ENCODE peak calls at places on chromosomes 4 and X, in nine cellular contexts. U, C, G, L, V, S, Q, Y and M are unnamed samples.

GRCh38 chr4:22071749-22072148 is 123.2 kb upstream of the KCNIP4 start:
- DNase-seq in U (no peak), C (no peak), G (no peak), L (no peak), V (no peak), S (no peak), Q (peak), Y (peak), M (no peak)

GRCh38 chrX:103098488-103098887 is 5.5 kb upstream of the NXF3 start:
- DNase-seq in U (no peak), C (no peak), G (no peak), L (no peak), V (no peak), S (no peak), Q (no peak), Y (no peak), M (no peak)

GRCh38 chr4:183185018-183185417 is 86.0 kb downstream of the WWC2 start:
- DNase-seq in U (no peak), C (no peak), G (no peak), L (no peak), V (no peak), S (no peak), Q (no peak), Y (peak), M (no peak)

GRCh38 chr4:27005512-27006246 is 145.0 kb downstream of the STIM2 start:
- DNase-seq in U (no peak), C (no peak), G (no peak), L (no peak), V (no peak), S (no peak), Q (peak), Y (no peak), M (no peak)

GRCh38 chrX:111447298-111447697 is 35.3 kb upstream of the DCX start:
- DNase-seq in U (no peak), C (no peak), G (no peak), L (no peak), V (peak), S (no peak), Q (no peak), Y (peak), M (peak)

GRCh38 chr4:37936889-37937498 is 23.2 kb upstream of the PTTG2 start:
- DNase-seq in U (no peak), C (no peak), G (no peak), L (no peak), V (no peak), S (peak), Q (no peak), Y (no peak), M (no peak)

GRCh38 chr4:60945641-60946040 is 254.5 kb upstream of the ADGRL3 start:
- DNase-seq in U (no peak), C (no peak), G (no peak), L (no peak), V (no peak), S (no peak), Q (no peak), Y (no peak), M (no peak)

GRCh38 chr4:69823481-69824186 is 36.3 kb downstream of the SULT1E1 start:
- DNase-seq in U (no peak), C (peak), G (peak), L (peak), V (no peak), S (no peak), Q (peak), Y (peak), M (no peak)

GRCh38 chr4:71239365-71239764 is 99.5 kb upstream of the SLC4A4 start:
- DNase-seq in U (no peak), C (no peak), G (no peak), L (no peak), V (no peak), S (no peak), Q (no peak), Y (no peak), M (no peak)

GRCh38 chr4:172088556-172088955 is 275.4 kb downstream of the GALNTL6 start:
- DNase-seq in U (no peak), C (no peak), G (no peak), L (no peak), V (no peak), S (no peak), Q (no peak), Y (no peak), M (no peak)

GRCh38 chrX:114970806-114971205 is 46.6 kb downstream of the IL13RA2 start:
- DNase-seq in U (no peak), C (no peak), G (no peak), L (no peak), V (no peak), S (no peak), Q (no peak), Y (no peak), M (no peak)

GRCh38 chr4:101944649-101945048 is 154.1 kb downstream of the BANK1 start:
- DNase-seq in U (no peak), C (no peak), G (no peak), L (no peak), V (no peak), S (no peak), Q (peak), Y (no peak), M (no peak)

GRCh38 chr4:17762705-17763104 is 18.7 kb downstream of the FAM184B start:
- DNase-seq in U (no peak), C (no peak), G (no peak), L (no peak), V (no peak), S (no peak), Q (peak), Y (peak), M (no peak)

GRCh38 chr4:3452376-3452775 is 10.6 kb downstream of the HGFAC start:
- DNase-seq in U (peak), C (no peak), G (no peak), L (no peak), V (no peak), S (peak), Q (no peak), Y (no peak), M (no peak)

GRCh38 chr4:183328832-183329231 is 6.6 kb upstream of the CLDN24 start:
- DNase-seq in U (no peak), C (no peak), G (no peak), L (no peak), V (no peak), S (no peak), Q (peak), Y (no peak), M (no peak)

GRCh38 chr4:647481-647880 is 22.1 kb downstream of the PDE6B start:
- DNase-seq in U (peak), C (no peak), G (no peak), L (no peak), V (no peak), S (no peak), Q (no peak), Y (no peak), M (no peak)

GRCh38 chrX:18955676-18956075 is 28.2 kb downstream of the PHKA2 start:
- DNase-seq in U (no peak), C (no peak), G (no peak), L (no peak), V (no peak), S (no peak), Q (no peak), Y (no peak), M (no peak)

GRCh38 chr4:88823058-88823919 is 125.7 kb upstream of the NAP1L5 start:
- DNase-seq in U (peak), C (peak), G (peak), L (peak), V (peak), S (peak), Q (peak), Y (peak), M (peak)

GRCh38 chr4:99462875-99463464 is 27.8 kb upstream of the ADH7 start:
- DNase-seq in U (no peak), C (peak), G (peak), L (peak), V (peak), S (peak), Q (peak), Y (peak), M (peak)

GRCh38 chrX:106168107-106168506 is at the start of gene PWWP3B:
- DNase-seq in U (no peak), C (no peak), G (peak), L (peak), V (peak), S (peak), Q (no peak), Y (no peak), M (peak)

GRCh38 chr4:144955104-144955503 is 142.9 kb downstream of the ANAPC10 start:
- DNase-seq in U (no peak), C (no peak), G (no peak), L (no peak), V (no peak), S (no peak), Q (no peak), Y (no peak), M (no peak)

GRCh38 chr4:21879187-21879586 is 69.4 kb downstream of the KCNIP4 start:
- DNase-seq in U (no peak), C (no peak), G (no peak), L (no peak), V (no peak), S (no peak), Q (peak), Y (peak), M (no peak)

GRCh38 chrX:17187301-17187836 is 187.6 kb upstream of the NHS start:
- DNase-seq in U (no peak), C (no peak), G (no peak), L (no peak), V (no peak), S (no peak), Q (no peak), Y (no peak), M (no peak)

GRCh38 chrX:39859991-39860861 is 237.5 kb downstream of the BCOR start:
- DNase-seq in U (no peak), C (peak), G (peak), L (no peak), V (no peak), S (no peak), Q (no peak), Y (peak), M (no peak)

GRCh38 chrX:152601848-152602616 is 35.7 kb upstream of the GABRQ start:
- DNase-seq in U (no peak), C (no peak), G (no peak), L (no peak), V (peak), S (no peak), Q (no peak), Y (peak), M (no peak)
- TF ChIP-seq CTCF in U (no peak), C (no peak), G (no peak), L (no peak), V (no peak), S (no peak), Q (no peak), Y (peak), M (peak)

GRCh38 chr4:72387959-72388358 is 181.1 kb downstream of the ADAMTS3 start:
- DNase-seq in U (no peak), C (no peak), G (no peak), L (no peak), V (no peak), S (no peak), Q (no peak), Y (no peak), M (no peak)

GRCh38 chr4:72391281-72391680 is 177.7 kb downstream of the ADAMTS3 start:
- DNase-seq in U (no peak), C (no peak), G (no peak), L (no peak), V (no peak), S (no peak), Q (no peak), Y (no peak), M (no peak)

GRCh38 chr4:72394264-72394663 is 174.8 kb downstream of the ADAMTS3 start:
- DNase-seq in U (no peak), C (no peak), G (no peak), L (no peak), V (no peak), S (no peak), Q (no peak), Y (no peak), M (no peak)

DNA sequence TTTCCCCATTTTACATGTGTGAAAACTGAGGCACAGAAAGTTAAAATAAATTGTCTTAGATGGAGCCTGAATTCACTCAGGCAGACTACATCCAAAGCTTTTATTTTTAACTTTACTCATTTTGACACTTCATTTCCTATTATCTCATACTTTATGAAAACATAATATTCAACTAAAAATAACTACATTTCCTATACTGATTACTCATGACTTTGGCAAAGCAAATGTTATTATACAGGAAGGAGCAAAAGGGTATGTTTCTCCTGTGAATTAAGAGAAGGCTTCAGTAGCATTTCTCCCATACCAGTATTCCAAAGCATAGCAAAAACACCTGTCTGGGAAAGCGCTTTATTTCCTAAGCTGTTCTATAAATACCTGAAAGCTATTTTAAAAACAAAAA is 178.6 kb downstream of the ADAMTS3 start:
- DNase-seq in U (no peak), C (no peak), G (no peak), L (no peak), V (no peak), S (no peak), Q (no peak), Y (no peak), M (no peak)
- TF ChIP-seq CTCF in U (no peak), C (no peak), G (no peak), L (no peak), V (no peak), S (no peak), Q (no peak), Y (no peak), M (no peak)

DNA sequence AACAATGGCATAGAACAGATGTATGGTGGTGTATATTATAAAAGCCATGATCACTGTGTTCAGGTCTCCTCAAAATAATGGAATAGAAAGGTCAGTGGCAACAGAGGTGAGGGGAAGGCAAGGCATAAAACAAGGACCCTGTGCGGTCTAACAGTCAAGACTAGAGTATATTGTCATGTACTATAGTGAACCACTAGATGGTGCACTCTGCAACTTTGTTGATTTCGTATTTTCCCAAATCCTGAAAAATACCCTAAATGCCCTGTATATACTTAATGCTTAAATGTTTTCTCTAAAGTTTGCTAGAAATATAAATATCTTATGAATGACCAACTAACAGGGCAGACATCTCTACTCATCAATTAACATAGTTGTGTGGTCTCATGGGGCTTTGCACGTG is 453.0 kb downstream of the PCDH11X start:
- DNase-seq in U (no peak), C (no peak), G (no peak), L (no peak), V (no peak), S (no peak), Q (no peak), Y (no peak), M (peak)
- TF ChIP-seq CTCF in U (no peak), C (no peak), G (peak), L (no peak), V (peak), S (no peak), Q (no peak), Y (peak), M (peak)

GRCh38 chr4:122890142-122890769 is 32.1 kb downstream of the NUDT6 start:
- DNase-seq in U (no peak), C (no peak), G (no peak), L (no peak), V (no peak), S (no peak), Q (no peak), Y (no peak), M (no peak)

GRCh38 chr4:122898370-122899150 is 23.8 kb downstream of the NUDT6 start:
- DNase-seq in U (no peak), C (no peak), G (no peak), L (no peak), V (no peak), S (no peak), Q (peak), Y (no peak), M (no peak)

GRCh38 chr4:122896270-122896669 is 26.1 kb downstream of the NUDT6 start:
- DNase-seq in U (no peak), C (no peak), G (no peak), L (no peak), V (no peak), S (no peak), Q (no peak), Y (no peak), M (no peak)

GRCh38 chr4:122895336-122895995 is 26.9 kb downstream of the NUDT6 start:
- DNase-seq in U (no peak), C (no peak), G (no peak), L (no peak), V (no peak), S (no peak), Q (no peak), Y (no peak), M (no peak)

GRCh38 chr4:122894802-122895201 is 27.6 kb downstream of the NUDT6 start:
- DNase-seq in U (no peak), C (no peak), G (no peak), L (no peak), V (no peak), S (no peak), Q (no peak), Y (no peak), M (no peak)
- TF ChIP-seq CTCF in U (no peak), C (no peak), G (no peak), L (no peak), V (no peak), S (no peak), Q (no peak), Y (no peak), M (no peak)